ENCODE peak calls at places on chromosomes 6 and 20, in eight cellular contexts. M, Y, U, T, O, I, S and Q are unnamed samples.

GRCh38 chr20:62953167-62953838 is 794 bp downstream of the SLC17A9 start:
- DNase-seq in M (no peak), Y (no peak), U (no peak), T (peak), O (no peak), I (no peak), S (no peak), Q (no peak)

GRCh38 chr20:62899633-62900051 is 26.7 kb downstream of the DIDO1 start:
- DNase-seq in M (no peak), Y (no peak), U (no peak), T (no peak), O (no peak), I (no peak), S (no peak), Q (no peak)

GRCh38 chr6:53143710-53144109 is 4.9 kb downstream of the GCM1 start:
- DNase-seq in M (no peak), Y (no peak), U (no peak), T (no peak), O (no peak), I (no peak), S (no peak), Q (no peak)

GRCh38 chr6:142935553-142936517 is 9.1 kb downstream of the HIVEP2 start:
- DNase-seq in M (no peak), Y (no peak), U (no peak), T (no peak), O (no peak), I (no peak), S (peak), Q (no peak)

GRCh38 chr20:3195607-3196230 is 8.8 kb downstream of the DDRGK1 start:
- DNase-seq in M (no peak), Y (no peak), U (no peak), T (no peak), O (no peak), I (no peak), S (no peak), Q (no peak)

GRCh38 chr6:33746036-33746600 is 587 bp downstream of the IP6K3 start:
- DNase-seq in M (no peak), Y (no peak), U (no peak), T (peak), O (peak), I (no peak), S (no peak), Q (no peak)

GRCh38 chr20:1330075-1330830 is 1.3 kb upstream of the SDCBP2 start:
- DNase-seq in M (no peak), Y (no peak), U (no peak), T (peak), O (no peak), I (no peak), S (no peak), Q (peak)

GRCh38 chr20:51387125-51387865 is 155.2 kb downstream of the NFATC2 start:
- DNase-seq in M (no peak), Y (no peak), U (no peak), T (peak), O (no peak), I (no peak), S (no peak), Q (no peak)

GRCh38 chr6:101666256-101666655 is 272.7 kb downstream of the GRIK2 start:
- DNase-seq in M (no peak), Y (no peak), U (no peak), T (no peak), O (no peak), I (no peak), S (peak), Q (no peak)

GRCh38 chr20:44502968-44503367 is 18.9 kb downstream of the SERINC3 start:
- DNase-seq in M (no peak), Y (no peak), U (no peak), T (no peak), O (no peak), I (no peak), S (no peak), Q (no peak)

GRCh38 chr6:108115598-108116058 is 41.1 kb upstream of the OSTM1 start:
- DNase-seq in M (no peak), Y (peak), U (no peak), T (peak), O (no peak), I (peak), S (peak), Q (peak)

GRCh38 chr6:15148356-15149058 is 97.4 kb upstream of the JARID2 start:
- DNase-seq in M (no peak), Y (no peak), U (no peak), T (no peak), O (no peak), I (no peak), S (peak), Q (no peak)

GRCh38 chr6:135525550-135525949 is 28.0 kb upstream of the AHI1 start:
- DNase-seq in M (no peak), Y (no peak), U (no peak), T (no peak), O (no peak), I (no peak), S (no peak), Q (no peak)

GRCh38 chr20:21528870-21529269 is 15.0 kb upstream of the NKX2-2 start:
- DNase-seq in M (no peak), Y (no peak), U (no peak), T (no peak), O (no peak), I (no peak), S (no peak), Q (no peak)

GRCh38 chr6:169457762-169458161 is 204.1 kb upstream of the THBS2 start:
- DNase-seq in M (no peak), Y (no peak), U (no peak), T (no peak), O (no peak), I (no peak), S (no peak), Q (no peak)

GRCh38 chr20:25327521-25328235 is 63.0 kb downstream of the ABHD12 start:
- DNase-seq in M (no peak), Y (no peak), U (no peak), T (no peak), O (no peak), I (no peak), S (peak), Q (no peak)